ENCODE peak calls at places on chromosomes 2 and 18, in eight cellular contexts. N, Y, O, B, C, V, F and G are unnamed samples.

GRCh38 chr2:240237609-240238151 is 97.2 kb upstream of the OTOS start:
- DNase-seq in V (peak), N (peak), O (peak), F (peak), B (peak), C (no peak), Y (no peak), G (no peak)

GRCh38 chr2:209368406-209368805 is 55.4 kb upstream of the MAP2 start:
- DNase-seq in B (no peak), N (no peak), V (peak), C (no peak), F (no peak), Y (no peak), O (peak), G (no peak)

GRCh38 chr2:45793998-45794720 is 142.7 kb downstream of the PRKCE start:
- DNase-seq in O (no peak), B (no peak), Y (no peak), F (no peak), C (no peak), V (no peak), N (no peak), G (no peak)

GRCh38 chr18:24319757-24320156 is 77.9 kb downstream of the OSBPL1A start:
- DNase-seq in Y (no peak), N (no peak), F (no peak), V (no peak), O (no peak), C (no peak), B (no peak), G (no peak)

GRCh38 chr2:149815946-149816345 is 228.4 kb upstream of the MMADHC start:
- DNase-seq in V (no peak), O (no peak), F (no peak), C (no peak), N (no peak), B (no peak), Y (no peak), G (no peak)

GRCh38 chr18:40813116-40813515 is 1141.9 kb upstream of the PIK3C3 start:
- DNase-seq in V (peak), B (no peak), O (no peak), N (peak), Y (no peak), F (no peak), C (no peak), G (no peak)

GRCh38 chr2:29115797-29116781 is 874 bp downstream of the CLIP4 start:
- DNase-seq in N (peak), Y (peak), O (peak), C (peak), F (peak), B (peak), V (peak), G (no peak)

GRCh38 chr2:163505281-163505680 is 230.5 kb downstream of the FIGN start:
- DNase-seq in F (no peak), B (no peak), V (peak), Y (no peak), C (no peak), O (no peak), N (no peak), G (no peak)

GRCh38 chr2:24015562-24016375 is 5.9 kb downstream of the MFSD2B start:
- DNase-seq in O (peak), B (peak), F (no peak), Y (no peak), C (no peak), N (peak), V (peak), G (no peak)

GRCh38 chr2:44102790-44103642 is 65.7 kb upstream of the PPM1B start:
- DNase-seq in V (no peak), B (no peak), N (no peak), Y (no peak), C (no peak), O (no peak), F (no peak), G (no peak)

GRCh38 chr2:37167636-37168182 is 10.9 kb upstream of the EIF2AK2 start:
- DNase-seq in O (no peak), C (no peak), F (no peak), B (peak), Y (no peak), V (no peak), N (peak), G (no peak)

GRCh38 chr2:196376984-196377877 is 205.9 kb upstream of the STK17B start:
- DNase-seq in B (peak), C (no peak), Y (no peak), V (peak), N (peak), O (no peak), F (no peak), G (no peak)

GRCh38 chr2:241373449-241373848 is 17.4 kb downstream of the FARP2 start:
- DNase-seq in Y (no peak), V (no peak), F (no peak), C (peak), O (no peak), N (no peak), B (no peak), G (peak)